ENCODE peak calls at places on chromosomes 2 and 18, in seven cellular contexts. V is endothelial cell, W is GM12878, Q is NCI-H1092 treated with DMSO at 0.1 percent for 48 hours, L is iris pigment epithelial cell, O is RPMI7951, H is uterus. T is an unnamed sample.

GRCh38 chr18:9716375-9716774 is 8.3 kb downstream of the RAB31 start:
- DNase-seq in V (no peak), W (no peak), Q (no peak), L (no peak), O (no peak), H (no peak), T (no peak)

GRCh38 chr18:54828290-54828871 is at the start of gene RAB27B:
- DNase-seq in V (peak; percentile 65), W (no peak), Q (no peak), L (peak; percentile 96), O (peak; percentile 86), H (peak; percentile 39), T (peak; percentile 77)

GRCh38 chr2:26459991-26460612 is 17.8 kb downstream of the OTOF start:
- DNase-seq in V (no peak), W (no peak), Q (no peak), L (no peak), O (no peak), H (no peak), T (no peak)

GRCh38 chr2:54712516-54712915 is 10.9 kb upstream of the EML6 start:
- DNase-seq in V (no peak), W (no peak), Q (no peak), L (no peak), O (no peak), H (no peak), T (no peak)

GRCh38 chr2:33810046-33810835 is 211.1 kb upstream of the FAM98A start:
- DNase-seq in V (no peak), W (no peak), Q (no peak), L (no peak), O (peak; percentile 100), H (no peak), T (no peak)

GRCh38 chr18:23958036-23958435 is 56.5 kb upstream of the TTC39C start:
- DNase-seq in V (no peak), W (no peak), Q (peak; percentile 73), L (peak; percentile 16), O (no peak), H (peak; percentile 79), T (no peak)

GRCh38 chr18:9081940-9082339 is 20.6 kb upstream of the NDUFV2 start:
- DNase-seq in V (no peak), W (no peak), Q (no peak), L (no peak), O (no peak), H (no peak), T (no peak)

GRCh38 chr2:200702646-200703118 is 109.0 kb upstream of the BZW1 start:
- DNase-seq in V (no peak), W (no peak), Q (no peak), L (no peak), O (no peak), H (no peak), T (no peak)

GRCh38 chr2:9967053-9967775 is 15.7 kb downstream of the GRHL1 start:
- DNase-seq in V (no peak), W (peak; percentile 53), Q (no peak), L (no peak), O (no peak), H (no peak), T (no peak)

T was measured in NCI-H226.